ENCODE peak calls at places on chromosome 1, in six cellular contexts. One of them, this sample, is unnamed.

GRCh38 chr1:26284597-26285351 is 4.9 kb downstream of the SH3BGRL3 start:
- DNase-seq in astrocyte of the cerebellum: peak; percentile 83
- DNase-seq in amniotic epithelial cell: peak; percentile 85
- DNase-seq in SK-N-MC: no peak
- DNase-seq in HTR-8/SVneo: peak; percentile 84
- DNase-seq in SW480: peak; percentile 96
- DNase-seq in this sample: peak; percentile 82

GRCh38 chr1:179591253-179591591 is 410 bp upstream of the TDRD5 start:
- DNase-seq in astrocyte of the cerebellum: no peak
- DNase-seq in amniotic epithelial cell: no peak
- DNase-seq in SW480: no peak
- DNase-seq in HTR-8/SVneo: no peak
- DNase-seq in SK-N-MC: no peak
- DNase-seq in this sample: no peak

GRCh38 chr1:68459796-68460195 is 10.0 kb upstream of the RPE65 start:
- DNase-seq in amniotic epithelial cell: peak; percentile 78
- DNase-seq in HTR-8/SVneo: no peak
- DNase-seq in astrocyte of the cerebellum: no peak
- DNase-seq in SK-N-MC: no peak
- DNase-seq in SW480: no peak
- DNase-seq in this sample: peak; percentile 48

GRCh38 chr1:4020411-4020810 is 120.3 kb upstream of the C1orf174 start:
- DNase-seq in amniotic epithelial cell: no peak
- DNase-seq in SK-N-MC: no peak
- DNase-seq in SW480: no peak
- DNase-seq in astrocyte of the cerebellum: no peak
- DNase-seq in HTR-8/SVneo: no peak
- DNase-seq in this sample: no peak

GRCh38 chr1:220217383-220217988 is 54.8 kb downstream of the RAB3GAP2 start:
- DNase-seq in SK-N-MC: no peak
- DNase-seq in amniotic epithelial cell: no peak
- DNase-seq in SW480: peak; percentile 23
- DNase-seq in HTR-8/SVneo: peak; percentile 4
- DNase-seq in astrocyte of the cerebellum: no peak
- DNase-seq in this sample: peak; percentile 15

GRCh38 chr1:31196685-31197084 is 43.0 kb downstream of the NKAIN1 start:
- DNase-seq in SW480: no peak
- DNase-seq in SK-N-MC: no peak
- DNase-seq in astrocyte of the cerebellum: no peak
- DNase-seq in amniotic epithelial cell: peak; percentile 63
- DNase-seq in HTR-8/SVneo: no peak
- DNase-seq in this sample: peak; percentile 86

GRCh38 chr1:221839794-221840395 is 98.0 kb upstream of the DUSP10 start:
- DNase-seq in amniotic epithelial cell: peak; percentile 86
- DNase-seq in astrocyte of the cerebellum: no peak
- DNase-seq in HTR-8/SVneo: peak; percentile 69
- DNase-seq in SW480: peak; percentile 82
- DNase-seq in SK-N-MC: no peak
- DNase-seq in this sample: peak; percentile 53

GRCh38 chr1:72623299-72623708 is 341.0 kb upstream of the NEGR1 start:
- DNase-seq in HTR-8/SVneo: no peak
- DNase-seq in astrocyte of the cerebellum: no peak
- DNase-seq in amniotic epithelial cell: peak; percentile 21
- DNase-seq in SW480: peak; percentile 59
- DNase-seq in SK-N-MC: no peak
- DNase-seq in this sample: peak; percentile 67

GRCh38 chr1:3939242-3940080 is 39.4 kb upstream of the C1orf174 start:
- DNase-seq in amniotic epithelial cell: no peak
- DNase-seq in SW480: no peak
- DNase-seq in SK-N-MC: no peak
- DNase-seq in astrocyte of the cerebellum: no peak
- DNase-seq in HTR-8/SVneo: no peak
- DNase-seq in this sample: no peak

GRCh38 chr1:53378932-53379661 is 51.2 kb upstream of the LRP8 start:
- DNase-seq in HTR-8/SVneo: no peak
- DNase-seq in SW480: no peak
- DNase-seq in amniotic epithelial cell: no peak
- DNase-seq in astrocyte of the cerebellum: no peak
- DNase-seq in SK-N-MC: no peak
- DNase-seq in this sample: no peak

GRCh38 chr1:50023292-50024159 is at the start of gene AGBL4:
- DNase-seq in astrocyte of the cerebellum: peak; percentile 9
- DNase-seq in HTR-8/SVneo: no peak
- DNase-seq in SK-N-MC: no peak
- DNase-seq in amniotic epithelial cell: no peak
- DNase-seq in SW480: peak; percentile 13
- DNase-seq in this sample: no peak

GRCh38 chr1:10724948-10725852 is 71.2 kb downstream of the CASZ1 start:
- DNase-seq in amniotic epithelial cell: no peak
- DNase-seq in SK-N-MC: peak; percentile 78
- DNase-seq in SW480: no peak
- DNase-seq in HTR-8/SVneo: no peak
- DNase-seq in astrocyte of the cerebellum: peak; percentile 13
- DNase-seq in this sample: peak; percentile 8

GRCh38 chr1:913491-914252 is 10.1 kb upstream of the SAMD11 start:
- DNase-seq in astrocyte of the cerebellum: no peak
- DNase-seq in HTR-8/SVneo: no peak
- DNase-seq in SW480: no peak
- DNase-seq in SK-N-MC: no peak
- DNase-seq in amniotic epithelial cell: no peak
- DNase-seq in this sample: no peak

GRCh38 chr1:14513084-14513483 is 85.4 kb upstream of the KAZN start:
- DNase-seq in astrocyte of the cerebellum: no peak
- DNase-seq in HTR-8/SVneo: no peak
- DNase-seq in SW480: no peak
- DNase-seq in SK-N-MC: no peak
- DNase-seq in amniotic epithelial cell: no peak
- DNase-seq in this sample: no peak

GRCh38 chr1:51168946-51169345 is 66.9 kb downstream of the C1orf185 start:
- DNase-seq in SK-N-MC: no peak
- DNase-seq in SW480: no peak
- DNase-seq in amniotic epithelial cell: peak; percentile 7
- DNase-seq in HTR-8/SVneo: no peak
- DNase-seq in astrocyte of the cerebellum: no peak
- DNase-seq in this sample: no peak

GRCh38 chr1:161736332-161736969 is 13.1 kb upstream of the DUSP12 start:
- DNase-seq in SK-N-MC: no peak
- DNase-seq in astrocyte of the cerebellum: no peak
- DNase-seq in amniotic epithelial cell: no peak
- DNase-seq in SW480: no peak
- DNase-seq in HTR-8/SVneo: no peak
- DNase-seq in this sample: peak; percentile 50

GRCh38 chr1:10629091-10629815 is 154.5 kb downstream of the PEX14 start:
- DNase-seq in astrocyte of the cerebellum: no peak
- DNase-seq in amniotic epithelial cell: no peak
- DNase-seq in SK-N-MC: no peak
- DNase-seq in HTR-8/SVneo: no peak
- DNase-seq in SW480: no peak
- DNase-seq in this sample: no peak